ENCODE peak calls at places on chromosomes 11 and 22, in four cellular contexts. E, Y, D and W are unnamed samples.
A peak's percentile ranks its signal among the peaks of the same experiment; 100 is the strongest.

GRCh38 chr11:120257346-120257745 is 17.4 kb downstream of the POU2F3 start:
- DNase-seq in E (no peak), Y (no peak), D (no peak), W (no peak)

GRCh38 chr22:49577168-49578060 is 250.3 kb downstream of the BRD1 start:
- DNase-seq in E (no peak), Y (no peak), D (no peak), W (no peak)

GRCh38 chr11:73875840-73876239 is 806 bp downstream of the COA4 start:
- DNase-seq in E (no peak), Y (peak; percentile 14), D (no peak), W (peak; percentile 6)

GRCh38 chr11:86888164-86888977 is 66.8 kb downstream of the FZD4 start:
- DNase-seq in E (no peak), Y (no peak), D (peak; percentile 29), W (no peak)

GRCh38 chr11:114279778-114280532 is 16.2 kb upstream of the NNMT start:
- DNase-seq in E (no peak), Y (no peak), D (peak; percentile 72), W (no peak)

GRCh38 chr22:45628508-45628907 is 43.1 kb upstream of the ATXN10 start:
- DNase-seq in E (no peak), Y (no peak), D (no peak), W (no peak)

GRCh38 chr11:32173435-32173834 is 82.6 kb downstream of the RCN1 start:
- DNase-seq in E (peak; percentile 41), Y (no peak), D (peak; percentile 68), W (peak; percentile 71)

GRCh38 chr11:66563832-66564231 is 4.6 kb downstream of the CTSF start:
- DNase-seq in E (no peak), Y (no peak), D (no peak), W (no peak)

GRCh38 chr22:45948081-45948648 is 28.8 kb downstream of the WNT7B start:
- DNase-seq in E (no peak), Y (no peak), D (no peak), W (no peak)

GRCh38 chr22:41915783-41916493 is 1.1 kb upstream of the SHISA8 start:
- DNase-seq in E (no peak), Y (no peak), D (no peak), W (no peak)

GRCh38 chr11:111524056-111524455 is 9.5 kb downstream of the HOATZ start:
- DNase-seq in E (no peak), Y (no peak), D (no peak), W (no peak)

GRCh38 chr11:45606514-45607024 is 58.9 kb downstream of the CHST1 start:
- DNase-seq in E (no peak), Y (no peak), D (no peak), W (no peak)

GRCh38 chr11:123707606-123708205 is 33.8 kb downstream of the ZNF202 start:
- DNase-seq in E (peak; percentile 60), Y (peak; percentile 26), D (peak; percentile 69), W (peak; percentile 63)

GRCh38 chr22:30435674-30436126 is 10.1 kb downstream of the MTFP1 start:
- DNase-seq in E (no peak), Y (peak; percentile 90), D (no peak), W (peak; percentile 72)

GRCh38 chr22:37282385-37282677 is at the start of gene CYTH4:
- DNase-seq in E (no peak), Y (peak; percentile 82), D (no peak), W (peak; percentile 73)

GRCh38 chr11:41533761-41534160 is 74.3 kb upstream of the LRRC4C start:
- DNase-seq in E (no peak), Y (no peak), D (no peak), W (no peak)

GRCh38 chr22:30876221-30876751 is 92.3 kb downstream of the MORC2 start:
- DNase-seq in E (no peak), Y (no peak), D (no peak), W (no peak)

GRCh38 chr11:26043665-26044064 is 288.3 kb upstream of the ANO3 start:
- DNase-seq in E (no peak), Y (peak; percentile 5), D (no peak), W (peak; percentile 18)

GRCh38 chr11:10892250-10892649 is 34.4 kb upstream of the ZBED5 start:
- DNase-seq in E (no peak), Y (peak; percentile 29), D (no peak), W (no peak)

GRCh38 chr22:32202539-32203180 is 2.2 kb downstream of the RFPL2 start:
- DNase-seq in E (peak; percentile 78), Y (peak; percentile 45), D (peak; percentile 26), W (peak; percentile 35)

GRCh38 chr11:86069408-86070086 is 663 bp upstream of the PICALM start:
- DNase-seq in E (peak; percentile 86), Y (peak; percentile 53), D (peak; percentile 91), W (peak; percentile 76)

GRCh38 chr11:133753150-133753549 is 92.2 kb downstream of the SPATA19 start:
- DNase-seq in E (no peak), Y (no peak), D (no peak), W (no peak)

GRCh38 chr11:20005747-20006146 is 154.5 kb downstream of the DBX1 start:
- DNase-seq in E (no peak), Y (no peak), D (no peak), W (no peak)

GRCh38 chr11:12161137-12161536 is 50.7 kb downstream of the MICAL2 start:
- DNase-seq in E (no peak), Y (no peak), D (no peak), W (no peak)

GRCh38 chr22:19146215-19146968 is 1.9 kb upstream of the ESS2 start:
- DNase-seq in E (no peak), Y (no peak), D (no peak), W (no peak)

GRCh38 chr11:93143186-93143585 is 54.6 kb downstream of the SLC36A4 start:
- DNase-seq in E (no peak), Y (no peak), D (no peak), W (no peak)

GRCh38 chr22:22910272-22911240 is 22.9 kb downstream of the IGLL5 start:
- DNase-seq in E (no peak), Y (no peak), D (no peak), W (no peak)

GRCh38 chr11:116224154-116224888 is 548.5 kb downstream of the BUD13 start:
- DNase-seq in E (peak; percentile 23), Y (peak; percentile 45), D (peak; percentile 21), W (peak; percentile 60)

GRCh38 chr22:25131198-25131887 is 68.3 kb upstream of the CRYBB3 start:
- DNase-seq in E (no peak), Y (no peak), D (no peak), W (no peak)

GRCh38 chr11:82523141-82523540 is 210.5 kb downstream of the FAM181B start:
- DNase-seq in E (no peak), Y (no peak), D (no peak), W (no peak)

GRCh38 chr22:24810043-24810749 is 4.2 kb downstream of the SGSM1 start:
- DNase-seq in E (no peak), Y (no peak), D (no peak), W (no peak)

GRCh38 chr11:121886956-121887355 is 229.1 kb downstream of the BLID start:
- DNase-seq in E (no peak), Y (no peak), D (no peak), W (no peak)

GRCh38 chr11:1088927-1089737 is 14.5 kb downstream of the MUC2 start:
- DNase-seq in E (no peak), Y (no peak), D (no peak), W (no peak)

GRCh38 chr11:115616941-115617340 is 112.7 kb upstream of the CADM1 start:
- DNase-seq in E (no peak), Y (no peak), D (peak; percentile 59), W (no peak)

GRCh38 chr11:95803973-95804372 is 13.7 kb downstream of the CEP57 start:
- DNase-seq in E (no peak), Y (no peak), D (no peak), W (no peak)

GRCh38 chr11:697811-698311 is 2.2 kb downstream of the TMEM80 start:
- DNase-seq in E (no peak), Y (no peak), D (peak; percentile 72), W (no peak)

GRCh38 chr11:71502871-71503435 is 24.1 kb upstream of the KRTAP5-7 start:
- DNase-seq in E (no peak), Y (no peak), D (no peak), W (no peak)

GRCh38 chr11:120928506-120929062 is 95.3 kb upstream of the TBCEL start:
- DNase-seq in E (no peak), Y (peak; percentile 19), D (no peak), W (no peak)

GRCh38 chr22:20571531-20572007 is 64.2 kb downstream of the MED15 start:
- DNase-seq in E (peak; percentile 21), Y (peak; percentile 53), D (peak; percentile 51), W (peak; percentile 63)

GRCh38 chr11:36449566-36450390 is 60.3 kb downstream of the TRAF6 start:
- DNase-seq in E (no peak), Y (peak; percentile 20), D (no peak), W (peak; percentile 20)
- H3K4me3 ChIP-seq in E (no peak overlapping the region), Y (peak overlapping the region; percentile 7), D (no peak overlapping the region), W (peak overlapping the region; percentile 18)

DNA sequence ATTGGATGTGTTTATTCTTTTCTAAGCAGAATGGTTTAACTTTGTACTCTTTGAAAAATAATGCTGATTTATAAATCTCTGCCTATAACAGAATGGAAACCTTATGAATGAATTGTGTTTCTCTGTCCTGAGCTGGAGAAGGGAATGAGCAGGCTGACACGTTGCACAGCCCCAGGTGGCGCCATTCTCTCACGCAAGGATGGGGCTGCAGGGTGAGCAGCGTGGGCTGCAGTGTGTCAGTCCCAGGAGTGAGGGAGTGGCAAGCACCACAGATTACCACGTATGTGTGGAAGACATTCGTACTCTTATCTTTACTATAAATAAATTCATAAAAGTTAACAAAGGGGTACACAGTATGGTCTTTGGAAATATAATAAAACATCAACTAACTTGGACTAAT is 33.4 kb downstream of the FDX1 start:
- DNase-seq in E (peak; percentile 41), Y (peak; percentile 20), D (peak; percentile 64), W (peak; percentile 30)
- TF ChIP-seq CTCF in E (peak; percentile 32), Y (peak; percentile 68), D (peak; percentile 57), W (peak; percentile 20)

GRCh38 chr22:42931421-42932196 is 74.5 kb upstream of the ARFGAP3 start:
- DNase-seq in E (no peak), Y (peak; percentile 65), D (peak; percentile 77), W (peak; percentile 83)

GRCh38 chr22:42932197-42932519 is 75.1 kb upstream of the ARFGAP3 start:
- DNase-seq in E (no peak), Y (no peak), D (no peak), W (no peak)

GRCh38 chr22:42934338-42934737 is 77.3 kb upstream of the ARFGAP3 start:
- DNase-seq in E (no peak), Y (peak; percentile 11), D (no peak), W (peak; percentile 33)

GRCh38 chr22:42932857-42933782 is 76.0 kb upstream of the ARFGAP3 start:
- DNase-seq in E (no peak), Y (peak; percentile 73), D (no peak), W (peak; percentile 79)

GRCh38 chr22:42933783-42934144 is 76.7 kb upstream of the ARFGAP3 start:
- DNase-seq in E (peak; percentile 73), Y (no peak), D (peak; percentile 94), W (peak; percentile 48)
- H3K4me3 ChIP-seq in E (no peak overlapping the region), Y (peak overlapping the region; percentile 30), D (peak overlapping the region; percentile 26), W (peak overlapping the region; percentile 51)

GRCh38 chr11:118114266-118114665 is 27.5 kb upstream of the SMIM35 start:
- DNase-seq in E (no peak), Y (no peak), D (no peak), W (no peak)
- TF ChIP-seq CTCF in E (no peak), Y (no peak), D (no peak), W (no peak)

GRCh38 chr11:68749501-68750196 is 1.7 kb downstream of the TESMIN start:
- DNase-seq in E (no peak), Y (no peak), D (peak; percentile 7), W (no peak)
- H3K4me3 ChIP-seq in E (no peak overlapping the region), Y (no peak overlapping the region), D (no peak overlapping the region), W (no peak overlapping the region)

GRCh38 chr22:38504731-38505594 is 1.1 kb downstream of the DDX17 start:
- DNase-seq in E (peak; percentile 41), Y (peak; percentile 68), D (peak; percentile 55), W (peak; percentile 81)
- TF ChIP-seq CTCF in E (no peak), Y (no peak), D (no peak), W (no peak)

GRCh38 chr11:64874841-64875240 is 3.6 kb downstream of the EHD1 start:
- DNase-seq in E (no peak), Y (no peak), D (no peak), W (no peak)
- H3K4me3 ChIP-seq in E (no peak overlapping the region), Y (peak overlapping the region; percentile 89), D (no peak overlapping the region), W (peak overlapping the region; percentile 86)